ENCODE peak calls at places on chromosomes 3 and 15, in seven cellular contexts. M is NCI-H2081; D is activated CD4-positive, alpha-beta memory T cell treated with anti-CD3 and anti-CD28 coated beads, Interleukin-2, amount 10 ng/mL, durations not matched to agents 7 days and 5 days; Z is GOT3; O is CD8-positive, alpha-beta memory T cell; X is GDM1; J is SHP77. E is an unnamed sample.
A peak's percentile ranks its signal among the peaks of the same experiment; 100 is the strongest.

GRCh38 chr3:189365609-189366564 is 194.1 kb downstream of the TPRG1 start:
- DNase-seq in D (no peak), X (no peak), Z (no peak), M (no peak), O (no peak), J (no peak), E (no peak)

GRCh38 chr3:58175429-58176184 is 35.2 kb downstream of the DNASE1L3 start:
- DNase-seq in O (no peak), M (no peak), J (no peak), Z (no peak), D (no peak), X (no peak), E (no peak)

GRCh38 chr3:9582332-9582731 is 28.7 kb upstream of the LHFPL4 start:
- DNase-seq in X (no peak), J (no peak), Z (no peak), D (no peak), M (no peak), O (no peak), E (no peak)

GRCh38 chr15:98174286-98174685 is 213.8 kb downstream of the ARRDC4 start:
- DNase-seq in D (no peak), M (no peak), J (no peak), Z (no peak), O (no peak), X (no peak), E (no peak)

GRCh38 chr3:127037423-127037841 is 54.5 kb downstream of the PLXNA1 start:
- DNase-seq in X (no peak), D (no peak), O (no peak), Z (no peak), J (no peak), M (no peak), E (no peak)

GRCh38 chr15:98787936-98788757 is 139.8 kb downstream of the IGF1R start:
- DNase-seq in X (peak; percentile 23), M (no peak), Z (no peak), J (no peak), O (no peak), D (no peak), E (peak; percentile 86)

GRCh38 chr15:78341057-78341763 is 1.1 kb downstream of the CRABP1 start:
- DNase-seq in Z (no peak), O (no peak), M (no peak), D (no peak), J (no peak), X (no peak), E (no peak)

GRCh38 chr3:105385868-105386508 is 19.3 kb downstream of the ALCAM start:
- DNase-seq in M (no peak), J (no peak), Z (no peak), X (no peak), O (no peak), D (no peak), E (no peak)

GRCh38 chr3:109926376-109926775 is 589.0 kb upstream of the DPPA4 start:
- DNase-seq in Z (no peak), J (no peak), O (no peak), D (no peak), M (no peak), X (no peak), E (no peak)

GRCh38 chr3:136621628-136622027 is 130.6 kb downstream of the STAG1 start:
- DNase-seq in X (no peak), J (no peak), O (no peak), M (no peak), Z (no peak), D (no peak), E (no peak)

GRCh38 chr3:197364410-197365071 is 66.1 kb upstream of the DLG1 start:
- DNase-seq in Z (no peak), O (no peak), D (no peak), J (no peak), M (no peak), X (no peak), E (no peak)

GRCh38 chr15:58185439-58185838 is 47.3 kb downstream of the AQP9 start:
- DNase-seq in Z (no peak), X (no peak), O (no peak), J (no peak), D (no peak), M (no peak), E (no peak)

GRCh38 chr15:29913528-29914135 is 91.4 kb upstream of the TJP1 start:
- DNase-seq in M (no peak), D (no peak), Z (no peak), X (no peak), O (no peak), J (no peak), E (no peak)

GRCh38 chr15:66085128-66085527 is 168.4 kb downstream of the MEGF11 start:
- DNase-seq in D (peak; percentile 28), J (no peak), X (no peak), M (no peak), O (no peak), Z (no peak), E (no peak)